ENCODE peak calls at places on chromosomes 1 and 21, in ten cellular contexts. P is HFF-Myc; X is CD4-positive, alpha-beta T cell; O is fibroblast of villous mesenchyme; B is GM23338; V is foreskin fibroblast; A is upper lobe of right lung; Q is WERI-Rb-1; I is type B pancreatic cell; F is Peyer's patch. K is an unnamed sample.

GRCh38 chr1:248837045-248837793 is 805 bp upstream of the ZNF672 start:
- DNase-seq in X (no peak), I (no peak), Q (peak), P (no peak), B (no peak), A (no peak), O (no peak), F (no peak), V (no peak), K (no peak)

GRCh38 chr1:30953685-30954084 is 45.1 kb upstream of the SDC3 start:
- DNase-seq in X (no peak), I (no peak), O (no peak), A (no peak), V (no peak), Q (no peak), B (no peak), F (no peak), P (no peak), K (no peak)

GRCh38 chr1:43938892-43939587 is 5.4 kb downstream of the ARTN start:
- DNase-seq in B (peak), X (no peak), Q (no peak), V (no peak), P (no peak), A (no peak), O (no peak), F (no peak), I (no peak), K (no peak)

GRCh38 chr1:248855580-248855979 is 3.3 kb downstream of the ZNF692 start:
- DNase-seq in P (no peak), Q (no peak), I (peak), V (no peak), X (no peak), F (no peak), A (no peak), B (no peak), O (no peak), K (no peak)

GRCh38 chr1:228287541-228288425 is 79.9 kb downstream of the OBSCN start:
- DNase-seq in F (peak), V (no peak), O (no peak), A (peak), B (no peak), I (no peak), Q (no peak), P (no peak), X (no peak), K (no peak)

GRCh38 chr1:170273556-170274501 is 128.1 kb downstream of the NTMT2 start:
- DNase-seq in P (no peak), A (no peak), V (peak), O (peak), X (no peak), Q (no peak), B (no peak), F (no peak), I (no peak), K (no peak)

GRCh38 chr1:148362930-148363810 is 119.9 kb downstream of the PPIAL4G start:
- DNase-seq in V (no peak), O (no peak), I (no peak), B (no peak), P (no peak), F (no peak), Q (peak), A (no peak), X (no peak), K (no peak)

GRCh38 chr1:242651817-242652216 is 127.3 kb upstream of the PLD5 start:
- DNase-seq in Q (peak), P (no peak), F (no peak), B (peak), O (no peak), V (no peak), X (no peak), I (no peak), A (no peak), K (no peak)

GRCh38 chr1:31870086-31870736 is 54.4 kb upstream of the SPOCD1 start:
- DNase-seq in F (no peak), O (no peak), I (no peak), A (no peak), X (no peak), V (no peak), Q (no peak), B (no peak), P (no peak), K (no peak)

GRCh38 chr1:4108741-4109625 is 208.9 kb upstream of the C1orf174 start:
- DNase-seq in I (no peak), V (no peak), P (no peak), F (peak), B (no peak), X (no peak), O (no peak), A (peak), Q (no peak), K (no peak)

GRCh38 chr1:163758977-163759670 is 437.4 kb downstream of the NUF2 start:
- DNase-seq in I (no peak), A (no peak), V (no peak), B (no peak), F (no peak), P (no peak), Q (no peak), X (no peak), O (peak), K (no peak)

GRCh38 chr1:20590313-20590777 is 1.4 kb downstream of the CDA start:
- DNase-seq in F (peak), V (peak), P (no peak), B (no peak), O (peak), Q (peak), I (no peak), A (peak), X (no peak), K (no peak)

GRCh38 chr21:29504751-29505321 is 206.1 kb downstream of the BACH1 start:
- DNase-seq in A (no peak), B (no peak), Q (no peak), O (no peak), X (no peak), P (no peak), F (no peak), V (peak), I (no peak), K (no peak)

GRCh38 chr1:241834733-241835377 is 13.1 kb upstream of the EXO1 start:
- DNase-seq in I (no peak), P (no peak), Q (no peak), F (no peak), B (peak), X (no peak), A (no peak), V (peak), O (peak), K (no peak)

GRCh38 chr1:160682983-160683886 is 28.4 kb downstream of the CD48 start:
- DNase-seq in P (no peak), A (no peak), V (no peak), Q (no peak), B (no peak), X (no peak), I (no peak), O (no peak), F (no peak), K (no peak)

GRCh38 chr1:12019858-12020509 is 686 bp downstream of the MIIP start:
- DNase-seq in A (no peak), F (no peak), P (no peak), Q (no peak), B (peak), O (peak), V (peak), I (no peak), X (no peak), K (no peak)

GRCh38 chr1:228082975-228083870 is 715 bp downstream of the ARF1 start:
- DNase-seq in A (peak), P (no peak), X (no peak), B (peak), Q (no peak), O (peak), I (no peak), V (peak), F (peak), K (peak)

GRCh38 chr1:11281518-11282331 is 8.7 kb downstream of the UBIAD1 start:
- DNase-seq in A (no peak), X (no peak), B (no peak), O (peak), I (no peak), V (peak), F (no peak), P (no peak), Q (no peak), K (no peak)

GRCh38 chr1:35401072-35401471 is 132.6 kb downstream of the ZMYM4 start:
- DNase-seq in O (no peak), V (no peak), A (no peak), B (no peak), Q (no peak), F (no peak), X (no peak), P (no peak), I (no peak), K (no peak)

GRCh38 chr1:4585216-4585615 is 69.2 kb upstream of the AJAP1 start:
- DNase-seq in A (no peak), B (peak), Q (peak), O (no peak), I (no peak), X (peak), V (no peak), F (no peak), P (no peak), K (peak)

GRCh38 chr1:167003711-167004110 is 14.6 kb downstream of the MAEL start:
- DNase-seq in F (no peak), B (no peak), A (no peak), P (no peak), I (no peak), Q (no peak), X (no peak), V (no peak), O (no peak), K (no peak)

GRCh38 chr1:202498542-202498941 is 150.0 kb downstream of the PPP1R12B start:
- DNase-seq in B (peak), P (no peak), V (peak), Q (no peak), X (no peak), F (no peak), O (no peak), I (no peak), A (no peak), K (no peak)

GRCh38 chr1:38500352-38500751 is 359.2 kb downstream of the RRAGC start:
- DNase-seq in F (no peak), Q (peak), O (no peak), V (no peak), X (no peak), B (no peak), I (peak), P (no peak), A (no peak), K (no peak)
- TF ChIP-seq CTCF in F (no peak), Q (peak), O (peak), V (peak), X (no peak), B (peak), I (peak), P (peak), A (peak), K (no peak)

DNA sequence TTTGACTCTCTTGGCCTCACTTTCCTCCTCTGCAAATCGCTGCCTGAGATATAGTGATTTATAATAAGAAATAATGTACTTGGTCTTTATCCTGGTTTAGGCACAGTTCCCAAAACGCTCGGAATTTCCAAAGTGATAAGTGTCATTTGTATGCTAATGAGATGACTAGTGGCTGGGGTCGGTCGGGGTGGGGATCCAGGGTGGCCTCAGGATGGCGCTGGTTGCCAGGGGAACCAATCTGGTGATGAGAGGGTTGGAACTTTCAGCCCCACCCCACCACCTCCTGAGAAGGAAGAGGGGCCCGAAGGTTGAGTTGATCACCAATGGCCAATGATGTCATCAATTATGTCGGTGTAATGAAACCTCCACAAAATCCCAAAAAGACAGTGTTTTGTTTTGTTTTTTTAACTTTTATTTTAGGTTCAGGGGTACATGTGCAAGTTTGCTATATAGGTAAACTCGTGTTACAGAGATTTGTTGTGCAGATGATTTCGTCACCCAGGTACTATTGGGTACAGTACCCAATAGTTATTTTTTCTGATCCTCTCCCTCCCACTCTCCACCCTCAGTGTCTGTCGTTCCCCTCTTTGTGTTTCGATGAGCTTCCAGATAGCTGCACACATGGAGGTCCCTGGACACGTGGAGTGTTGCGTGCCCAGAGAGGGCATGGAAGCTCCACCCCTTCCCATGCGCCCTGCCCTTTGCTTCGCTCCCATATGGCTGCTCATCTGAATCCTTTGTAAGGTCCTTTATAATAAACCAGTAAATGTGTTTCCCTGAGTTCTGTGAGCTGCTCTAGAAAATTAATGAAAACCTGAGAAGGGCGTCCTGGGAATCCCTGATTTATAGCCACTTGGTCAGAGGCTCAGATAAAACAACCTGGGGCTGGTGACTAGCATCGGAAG is 97.2 kb downstream of the KCNN3 start:
- DNase-seq in V (no peak), P (no peak), O (no peak), Q (peak), X (peak), A (peak), B (peak), F (no peak), I (no peak), K (no peak)
- TF ChIP-seq CTCF in V (no peak), P (no peak), O (no peak), Q (peak), X (peak), A (no peak), B (peak), F (no peak), I (no peak), K (no peak)

GRCh38 chr1:84122780-84123382 is 21.2 kb upstream of the PRKACB start:
- DNase-seq in P (peak), X (peak), Q (peak), B (peak), I (no peak), V (peak), O (peak), F (no peak), A (no peak), K (peak)
- TF ChIP-seq CTCF in P (peak), X (peak), Q (peak), B (peak), I (peak), V (peak), O (peak), F (peak), A (peak), K (peak)

GRCh38 chr1:114448370-114448769 is 62.6 kb downstream of the TRIM33 start:
- DNase-seq in F (no peak), X (no peak), B (no peak), I (no peak), A (no peak), P (no peak), Q (no peak), O (no peak), V (no peak), K (no peak)
- TF ChIP-seq CTCF in F (no peak), X (no peak), B (no peak), I (no peak), A (no peak), P (no peak), Q (no peak), O (no peak), V (no peak), K (no peak)

DNA sequence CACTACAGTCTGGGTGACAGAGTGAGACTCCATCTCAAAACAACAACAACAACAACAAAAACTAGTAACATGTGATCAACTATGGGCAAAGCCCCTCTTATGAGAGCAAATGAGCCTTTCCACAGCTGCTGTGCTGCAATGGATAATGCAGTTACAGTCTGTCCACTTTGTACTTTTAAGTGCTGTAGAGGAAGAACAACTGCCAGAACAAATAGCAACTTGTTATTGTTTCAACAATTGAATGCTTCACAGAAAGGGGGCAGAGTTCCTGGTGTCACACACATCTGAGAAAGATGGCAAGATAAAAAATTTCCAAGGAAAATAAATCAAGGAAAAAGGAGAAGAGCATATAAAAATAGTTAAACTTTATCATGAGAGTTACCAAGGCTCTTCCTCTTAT is 243.6 kb upstream of the DMRTA2 start:
- DNase-seq in X (no peak), A (no peak), P (no peak), I (no peak), B (peak), O (no peak), V (no peak), Q (no peak), F (no peak), K (no peak)
- TF ChIP-seq CTCF in X (no peak), A (no peak), P (no peak), I (no peak), B (peak), O (no peak), V (no peak), Q (no peak), F (no peak), K (no peak)

GRCh38 chr1:53392460-53392859 is 64.6 kb upstream of the LRP8 start:
- DNase-seq in A (peak), V (no peak), F (no peak), P (no peak), X (no peak), O (no peak), B (peak), Q (peak), I (no peak), K (no peak)
- TF ChIP-seq CTCF in A (no peak), V (no peak), F (no peak), P (no peak), X (no peak), O (no peak), B (peak), Q (peak), I (no peak), K (no peak)

DNA sequence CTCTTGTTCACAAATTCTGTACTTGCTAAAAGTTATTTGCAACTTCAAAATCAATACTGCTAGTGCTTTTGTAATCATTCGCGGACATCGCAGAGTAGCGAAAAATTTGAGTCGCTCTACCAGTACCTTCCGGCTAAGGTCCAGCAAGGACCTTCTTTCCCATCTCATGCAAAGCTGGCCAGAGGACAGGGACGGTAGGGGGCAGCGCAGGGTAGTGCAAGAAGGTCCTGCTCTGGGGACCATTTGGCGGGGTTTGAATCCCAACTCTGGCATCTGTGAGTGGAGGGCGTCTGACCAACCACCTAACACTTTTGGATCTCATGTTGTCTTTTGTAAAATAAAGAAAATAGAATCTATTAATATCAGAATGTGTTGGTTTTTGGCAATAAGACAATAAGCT is 258.3 kb downstream of the SPATA17 start:
- DNase-seq in A (no peak), I (no peak), P (no peak), V (no peak), B (peak), X (no peak), Q (peak), F (no peak), O (peak), K (no peak)
- TF ChIP-seq CTCF in A (no peak), I (peak), P (peak), V (no peak), B (peak), X (no peak), Q (peak), F (no peak), O (peak), K (peak)

DNA sequence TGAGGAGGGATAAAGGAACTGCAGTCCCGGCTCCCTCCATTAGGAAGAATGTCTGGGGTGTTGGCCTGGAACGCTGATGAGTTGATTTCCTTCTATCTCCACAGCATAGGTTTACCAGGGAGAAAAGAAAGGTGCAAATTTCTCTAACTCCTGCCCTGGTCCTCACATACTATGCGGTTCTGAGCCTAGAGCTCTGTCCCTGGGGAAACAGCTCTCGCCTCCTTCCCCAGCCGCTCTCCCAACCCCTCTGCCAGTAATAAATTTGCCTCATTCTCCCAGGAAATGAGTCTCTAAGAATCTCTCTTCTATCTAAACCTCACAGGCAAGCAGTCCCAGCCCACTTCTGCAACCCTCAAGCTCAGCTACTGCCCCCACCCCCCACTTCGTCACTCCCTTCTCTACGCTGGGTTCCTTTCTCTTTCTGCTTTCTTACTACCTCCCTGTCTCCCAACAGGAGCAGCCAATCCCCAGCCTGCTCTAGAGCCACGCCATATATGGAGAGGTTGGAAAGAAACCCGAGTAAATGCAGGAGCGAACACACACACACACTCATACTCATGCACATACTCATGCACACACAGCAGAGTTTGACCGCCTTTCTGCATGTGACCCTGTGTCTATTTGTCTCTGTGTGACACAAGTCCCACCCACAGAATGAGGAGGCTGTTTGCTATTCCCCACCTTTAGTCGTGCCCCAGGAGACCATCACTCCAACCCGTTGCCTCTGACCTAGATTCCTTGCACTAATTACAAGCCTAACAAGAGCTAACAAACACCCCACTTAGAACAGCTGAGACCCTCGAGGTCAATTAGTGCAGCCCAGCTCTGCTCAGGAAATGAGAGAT is 13.4 kb downstream of the PLEKHO1 start:
- DNase-seq in V (peak), O (peak), I (peak), Q (peak), A (peak), F (peak), P (peak), B (peak), X (no peak), K (peak)
- TF ChIP-seq CTCF in V (peak), O (peak), I (peak), Q (peak), A (no peak), F (peak), P (peak), B (no peak), X (no peak), K (no peak)